ENCODE peak calls at places on chromosomes 4 and X, in four cellular contexts. J is ovary, Q is heart left ventricle, C is thyroid gland. H is an unnamed sample. For H3K27me3, the result is how much of the 10 kb centered on the place peaks cover.

GRCh38 chrX:10597871-10598270 is 22.5 kb downstream of the MID1 start:
- DNase-seq in C (peak), J (no peak), Q (no peak), H (no peak)

GRCh38 chrX:1610166-1610565 is 4.7 kb upstream of the ASMT start:
- DNase-seq in C (no peak), Q (no peak), J (no peak), H (no peak)

GRCh38 chrX:69136546-69137331 is 28.5 kb downstream of the PJA1 start:
- DNase-seq in Q (no peak), J (peak), C (peak), H (peak)

GRCh38 chrX:45845142-45845541 is 644.5 kb upstream of the DIPK2B start:
- DNase-seq in Q (no peak), J (no peak), C (no peak), H (no peak)

GRCh38 chr4:73864365-73864764 is 4.8 kb upstream of the CXCL1 start:
- DNase-seq in Q (no peak), C (peak), J (no peak), H (no peak)

GRCh38 chr4:173111031-173111430 is 57.6 kb upstream of the GALNT7 start:
- DNase-seq in C (no peak), J (no peak), Q (no peak), H (no peak)

GRCh38 chr4:98620087-98620784 is 38.2 kb downstream of the TSPAN5 start:
- DNase-seq in Q (no peak), J (no peak), C (no peak), H (no peak)

GRCh38 chr4:186765673-186766546 is 42.3 kb upstream of the FAT1 start:
- DNase-seq in J (no peak), Q (no peak), C (no peak), H (no peak)

GRCh38 chr4:118888666-118889312 is at the start of gene SYNPO2:
- DNase-seq in Q (peak), C (peak), J (peak), H (peak)

DNA sequence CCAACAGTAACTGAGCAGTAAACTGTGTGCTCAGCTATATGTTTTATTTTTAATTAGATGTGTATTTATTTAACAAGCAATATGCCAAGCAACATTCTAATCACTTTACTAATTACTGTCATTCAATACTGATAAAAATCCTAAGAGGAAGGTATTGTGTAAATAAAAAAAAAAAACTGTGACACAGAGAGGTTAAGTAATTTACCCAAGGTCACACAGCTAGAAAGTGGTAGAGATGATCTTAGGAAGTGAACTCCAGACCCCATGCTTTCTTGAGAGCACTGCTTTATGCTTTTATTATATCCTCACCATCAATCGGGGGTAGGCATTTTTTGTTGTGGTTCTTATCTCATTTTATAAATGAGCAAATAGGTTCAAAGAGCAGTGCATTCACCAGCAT is 417.1 kb downstream of the RAB28 start:
- DNase-seq in C (no peak), J (no peak), Q (no peak), H (no peak)
- H3K4me3 ChIP-seq in C (no peak), J (no peak), Q (no peak), H (no peak)

GRCh38 chrX:108417257-108417656 is 21.0 kb downstream of the COL4A6 start:
- DNase-seq in Q (no peak), J (no peak), C (no peak), H (no peak)

GRCh38 chrX:108419401-108419800 is 18.8 kb downstream of the COL4A6 start:
- DNase-seq in C (no peak), J (no peak), Q (no peak), H (no peak)

GRCh38 chrX:108415891-108416290 is 22.3 kb downstream of the COL4A6 start:
- DNase-seq in Q (no peak), J (no peak), C (no peak), H (no peak)

GRCh38 chrX:108415146-108415545 is 23.1 kb downstream of the COL4A6 start:
- DNase-seq in J (no peak), C (no peak), Q (no peak), H (no peak)

DNA sequence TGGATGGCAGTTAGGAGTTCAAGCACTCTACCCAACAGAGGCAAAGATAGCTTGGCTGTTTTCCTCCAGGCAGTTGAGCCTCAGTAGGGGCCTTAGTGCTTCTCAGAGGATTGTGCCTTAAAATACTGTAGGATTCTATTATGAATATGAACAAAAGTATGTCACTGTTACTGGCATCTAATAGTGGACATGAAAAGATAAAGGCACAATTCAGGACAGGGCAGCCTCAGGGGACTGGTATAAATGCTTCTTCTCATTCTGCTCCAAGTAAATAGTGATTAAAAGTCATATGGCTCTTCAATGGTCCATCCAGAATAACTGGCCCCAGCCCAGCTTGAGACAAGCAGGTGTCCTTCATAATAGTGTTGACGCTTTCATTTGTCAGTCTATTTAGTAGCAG is 17.7 kb downstream of the COL4A6 start:
- DNase-seq in J (no peak), C (no peak), Q (no peak), H (no peak)
- H3K27me3 ChIP-seq in J (under half), C (under half), Q (under half), H (under half)

DNA sequence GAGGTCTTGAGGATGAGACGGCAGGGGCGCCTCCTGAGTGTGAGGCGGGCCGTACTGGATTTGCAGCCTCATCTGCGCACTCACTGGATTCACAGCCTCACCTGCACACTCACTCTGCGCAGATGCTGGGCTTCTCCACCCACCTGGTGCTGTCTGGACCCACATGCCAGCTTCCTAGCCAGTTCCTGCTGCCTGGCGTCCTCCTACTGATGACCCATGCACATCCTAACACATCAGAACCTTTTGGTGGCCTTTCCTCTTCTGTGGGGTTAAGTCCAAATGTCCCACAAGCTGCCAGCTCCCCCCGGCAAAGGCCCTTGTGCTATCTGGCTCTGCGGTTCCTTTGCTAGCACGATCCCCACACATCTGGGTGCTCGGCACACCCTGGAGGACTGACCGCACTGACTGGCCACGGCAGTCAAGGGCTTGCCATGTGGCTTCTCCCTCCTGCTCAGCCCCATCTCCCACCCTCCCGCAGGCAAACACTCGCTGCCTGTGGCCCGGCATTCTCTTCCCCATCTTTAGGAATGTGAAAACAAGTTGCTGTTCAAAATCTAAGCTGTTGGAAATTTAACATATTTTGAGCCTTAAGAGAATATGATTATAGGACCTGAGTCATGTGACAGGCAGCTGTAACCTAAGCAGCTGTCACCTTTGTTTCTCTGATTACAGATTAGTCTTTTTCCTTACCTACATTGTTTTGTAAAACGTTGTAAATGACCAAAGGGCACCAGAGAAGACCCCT is 39.4 kb upstream of the AFAP1 start:
- DNase-seq in C (no peak), J (no peak), Q (peak), H (no peak)
- TF ChIP-seq POLR2A in C (no peak), J (no peak), Q (no peak), H (no peak)

DNA sequence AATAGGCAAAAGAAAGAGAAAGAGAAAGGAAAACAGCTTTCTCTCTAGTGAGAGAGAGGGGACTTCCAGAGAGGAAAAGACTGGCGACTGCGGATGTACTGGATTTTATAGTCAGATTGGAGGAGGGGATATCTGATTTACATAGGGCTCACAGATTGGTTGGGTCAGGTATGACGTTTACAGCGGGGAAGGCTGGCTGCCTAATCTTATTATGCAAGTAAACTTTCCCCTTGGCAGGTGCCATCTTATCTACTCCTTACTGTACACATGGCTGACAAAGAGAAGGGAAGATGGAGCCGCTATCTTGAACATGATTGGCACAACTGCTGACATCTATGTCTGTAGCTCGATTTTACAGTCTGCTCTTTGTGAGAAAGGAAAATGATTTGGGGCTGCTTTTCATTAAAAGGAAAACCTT is 25.4 kb downstream of the RBPJ start:
- DNase-seq in Q (no peak), J (no peak), C (no peak), H (no peak)
- H3K4me3 ChIP-seq in Q (peak), J (no peak), C (no peak), H (no peak)

GRCh38 chr4:65669008-65669971 is 999 bp downstream of the EPHA5 start:
- DNase-seq in Q (peak), J (peak), C (peak), H (no peak)

GRCh38 chr4:65668201-65669007 is 1.9 kb downstream of the EPHA5 start:
- DNase-seq in J (peak), Q (peak), C (peak), H (peak)

GRCh38 chr4:65669981-65670330 is 333 bp downstream of the EPHA5 start:
- DNase-seq in J (no peak), C (no peak), Q (no peak), H (no peak)

GRCh38 chr4:65670331-65671031 is at the start of gene EPHA5:
- DNase-seq in Q (peak), J (peak), C (peak), H (peak)

DNA sequence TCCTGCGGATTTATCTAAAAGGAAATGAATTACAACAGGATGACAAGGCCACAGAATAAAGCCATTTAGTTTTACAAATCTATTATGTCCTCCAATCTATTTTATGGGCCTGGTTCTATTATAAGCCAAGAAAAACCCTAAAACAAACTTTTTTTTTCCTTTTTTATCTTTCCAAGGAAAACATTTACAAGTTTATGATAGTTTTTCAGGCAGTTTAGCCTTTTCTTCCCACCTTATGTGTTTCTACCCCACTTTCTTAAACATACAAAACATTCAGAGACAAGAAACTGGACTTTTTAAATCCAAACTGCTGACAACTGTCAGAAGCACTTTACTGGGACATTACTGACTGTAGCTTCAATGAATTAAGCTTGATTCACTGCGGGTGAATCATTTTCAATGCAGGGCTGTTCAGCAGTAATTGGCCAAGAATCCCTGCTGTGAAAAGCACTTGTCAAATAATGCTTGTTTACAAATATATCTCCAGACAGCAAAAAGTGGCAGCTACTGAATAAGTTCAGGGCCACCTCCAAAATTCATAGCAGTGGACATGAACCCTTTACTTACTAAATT is 4.3 kb downstream of the EPHA5 start:
- DNase-seq in J (no peak), Q (no peak), C (no peak), H (no peak)
- H3K27me3 ChIP-seq in J (under half), Q (under half), C (under half), H (under half)

GRCh38 chr4:5456296-5456845 is 252.0 kb downstream of the EVC2 start:
- DNase-seq in C (no peak), Q (no peak), J (no peak), H (no peak)
- TF ChIP-seq POLR2A in C (no peak), Q (no peak), J (no peak), H (no peak)